ENCODE peak calls at places on chromosomes 2 and 18, in nine cellular contexts. N is brain microvascular endothelial cell; C is stomach; H is heart left ventricle; R is body of pancreas; B is astrocyte; D is IMR-90; I is psoas muscle; P is CD8-positive, alpha-beta T cell. X is an unnamed sample.

GRCh38 chr18:76445275-76445674 is 49.8 kb downstream of the ZNF516 start:
- DNase-seq in N (peak; percentile 80), C (no peak), H (no peak), R (no peak), B (peak; percentile 92), D (peak; percentile 84), I (no peak), P (no peak), X (no peak)

GRCh38 chr2:147789720-147790119 is 55.1 kb upstream of the ACVR2A start:
- DNase-seq in N (no peak), C (no peak), H (no peak), R (no peak), B (peak; percentile 92), D (peak; percentile 77), I (no peak), P (no peak), X (no peak)

GRCh38 chr2:64325852-64326577 is 127.9 kb upstream of the LGALSL start:
- DNase-seq in N (no peak), C (no peak), H (no peak), R (no peak), B (no peak), D (no peak), I (no peak), P (peak; percentile 41), X (no peak)

GRCh38 chr18:12317664-12318333 is 9.8 kb downstream of the TUBB6 start:
- DNase-seq in N (peak; percentile 52), C (no peak), H (no peak), R (no peak), B (peak; percentile 47), D (peak; percentile 85), I (no peak), P (no peak), X (no peak)

GRCh38 chr18:2083691-2084090 is 487.6 kb downstream of the METTL4 start:
- DNase-seq in N (no peak), C (no peak), H (no peak), R (no peak), B (no peak), D (no peak), I (no peak), P (no peak), X (no peak)

GRCh38 chr18:21914739-21915319 is 174.2 kb downstream of the MIB1 start:
- DNase-seq in N (peak; percentile 51), C (no peak), H (no peak), R (peak; percentile 46), B (peak; percentile 33), D (peak; percentile 62), I (no peak), P (no peak), X (no peak)

GRCh38 chr2:26786207-26787023 is 559 bp downstream of the CENPA start:
- DNase-seq in N (no peak), C (no peak), H (no peak), R (no peak), B (no peak), D (no peak), I (peak; percentile 42), P (no peak), X (peak; percentile 57)

GRCh38 chr18:28588884-28589549 is 412.1 kb upstream of the CDH2 start:
- DNase-seq in N (no peak), C (no peak), H (no peak), R (no peak), B (peak; percentile 70), D (peak; percentile 18), I (no peak), P (no peak), X (no peak)

GRCh38 chr18:77495079-77495478 is 245.4 kb downstream of the GALR1 start:
- DNase-seq in N (no peak), C (no peak), H (no peak), R (no peak), B (no peak), D (no peak), I (no peak), P (no peak), X (no peak)

GRCh38 chr2:70922591-70923234 is 13.0 kb upstream of the ATP6V1B1 start:
- DNase-seq in N (no peak), C (peak; percentile 5), H (no peak), R (no peak), B (no peak), D (no peak), I (no peak), P (no peak), X (no peak)

GRCh38 chr2:65549262-65550036 is 117.0 kb upstream of the SPRED2 start:
- DNase-seq in N (no peak), C (no peak), H (no peak), R (no peak), B (no peak), D (no peak), I (no peak), P (no peak), X (no peak)

DNA sequence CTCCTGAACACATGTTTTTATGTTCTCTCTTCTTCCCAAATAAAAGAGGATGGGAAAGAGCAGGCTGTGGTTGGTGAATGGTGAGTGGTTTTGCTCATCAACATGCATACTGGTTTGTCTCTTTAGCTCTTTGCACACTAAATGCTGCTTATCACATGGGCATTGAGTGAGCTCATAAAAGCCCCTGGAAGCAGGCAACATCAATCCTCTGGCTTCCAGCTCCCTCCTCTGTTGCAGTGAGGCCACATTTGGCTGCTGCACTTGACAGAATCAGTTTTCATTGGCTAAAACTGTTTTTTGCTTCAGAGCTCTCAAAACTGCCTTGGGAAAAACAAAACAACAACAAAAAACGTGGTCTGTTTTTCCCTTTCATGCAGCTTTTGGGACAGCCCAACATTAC is 1308.3 kb upstream of the NRXN1 start:
- DNase-seq in N (no peak), C (no peak), H (no peak), R (no peak), B (peak; percentile 6), D (peak; percentile 41), I (no peak), P (no peak), X (no peak)
- TF ChIP-seq CTCF in N (no peak), C (no peak), H (no peak), R (no peak), B (no peak), D (no peak), I (no peak), P (no peak), X (no peak)

GRCh38 chr2:195543902-195544894 is 112.8 kb upstream of the SLC39A10 start:
- DNase-seq in N (peak; percentile 80), C (no peak), H (no peak), R (no peak), B (peak; percentile 66), D (peak; percentile 93), I (no peak), P (no peak), X (no peak)
- H3K27ac ChIP-seq in N (peak overlapping the region; percentile 78), C (no peak overlapping the region), H (no peak overlapping the region), R (peak overlapping the region; percentile 21), B (peak overlapping the region; percentile 66), D (peak overlapping the region; percentile 55), I (no peak overlapping the region), P (no peak overlapping the region), X (peak overlapping the region; percentile 57)

DNA sequence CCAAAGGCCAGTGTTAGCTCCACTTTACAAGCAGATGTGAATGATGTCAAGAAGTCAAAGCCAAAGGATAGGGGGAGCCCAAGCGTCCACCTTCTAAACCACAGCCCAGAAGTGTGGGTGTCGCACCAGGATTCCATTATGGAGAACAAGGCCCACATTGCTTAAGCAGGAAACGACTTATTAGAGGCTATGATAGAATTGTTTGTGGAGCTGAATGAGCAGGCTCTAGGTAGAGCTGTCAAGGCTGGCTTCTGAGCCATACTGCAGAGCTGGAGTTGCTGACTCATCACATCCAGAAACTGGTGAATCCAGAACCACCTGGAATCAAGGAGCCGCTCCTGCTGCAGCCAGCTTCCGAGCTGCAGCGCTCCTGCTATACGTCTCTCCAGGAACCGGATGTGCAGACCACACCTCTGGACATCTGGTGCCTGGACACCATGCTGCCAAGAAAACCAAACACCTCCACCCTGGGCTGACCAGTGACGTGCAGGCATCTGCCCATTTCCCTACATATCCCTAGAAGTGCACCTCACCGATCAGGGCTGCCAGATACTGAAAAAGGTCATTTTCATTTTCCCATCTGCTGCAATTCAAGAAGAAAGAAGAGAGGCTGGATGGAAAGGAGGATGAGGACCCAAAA is 6.2 kb upstream of the TWIST2 start:
- DNase-seq in N (no peak), C (no peak), H (no peak), R (no peak), B (peak; percentile 32), D (no peak), I (no peak), P (no peak), X (no peak)
- TF ChIP-seq CTCF in N (no peak), C (no peak), H (no peak), R (no peak), B (no peak), D (no peak), I (no peak), P (no peak), X (no peak)

DNA sequence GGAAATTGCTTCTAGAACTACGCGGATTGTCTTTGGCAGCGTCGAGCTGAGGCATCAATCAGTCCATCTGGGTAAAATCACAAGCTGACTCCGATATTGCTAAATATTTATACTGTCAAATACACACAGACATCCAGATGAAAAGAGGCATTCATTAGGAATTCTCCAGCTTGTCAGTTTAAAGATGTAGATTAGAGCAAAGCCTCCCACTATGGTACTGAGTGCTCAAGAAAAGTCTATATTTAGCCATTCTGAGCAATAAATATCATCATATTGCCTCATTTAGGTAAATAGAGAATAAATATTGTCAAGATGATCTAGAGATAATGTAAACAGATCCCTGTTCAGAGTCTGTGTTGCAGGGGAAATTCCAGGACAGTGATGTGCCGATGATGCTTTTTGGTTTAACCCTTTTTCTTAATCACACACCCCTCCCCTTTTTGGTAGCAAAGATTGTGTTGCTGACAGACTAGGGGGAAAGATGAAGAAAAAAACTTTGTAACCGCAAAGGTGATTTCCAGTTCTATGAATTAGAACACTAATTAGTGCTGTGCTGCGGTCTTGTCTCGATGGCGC is 171.9 kb downstream of the PTGR3 start:
- DNase-seq in N (no peak), C (no peak), H (no peak), R (no peak), B (no peak), D (peak; percentile 86), I (no peak), P (no peak), X (no peak)
- H3K27ac ChIP-seq in N (no peak overlapping the region), C (no peak overlapping the region), H (no peak overlapping the region), R (no peak overlapping the region), B (no peak overlapping the region), D (no peak overlapping the region), I (no peak overlapping the region), P (no peak overlapping the region), X (no peak overlapping the region)

X was measured in right lobe of liver.